ENCODE peak calls at places on chromosomes 7 and 10, in seven cellular contexts. D, A, T, L, X, W and R are unnamed samples. For H3K4me1, the result is how much of the 10 kb centered on the place peaks cover.

GRCh38 chr10:32961892-32962369 is 3.9 kb upstream of the ITGB1 start:
- DNase-seq in W (peak), T (no peak), A (no peak), D (no peak), X (peak), L (peak), R (peak)

GRCh38 chr7:44634187-44634838 is 27.9 kb downstream of the OGDH start:
- DNase-seq in X (peak), T (no peak), A (no peak), W (no peak), D (no peak), L (no peak), R (no peak)

GRCh38 chr7:149440222-149440621 is 20.6 kb downstream of the ZNF777 start:
- DNase-seq in W (no peak), L (no peak), D (no peak), X (peak), A (peak), T (no peak), R (no peak)

GRCh38 chr7:93715234-93715633 is 140.7 kb upstream of the CALCR start:
- DNase-seq in D (peak), A (peak), W (peak), T (peak), L (peak), X (peak), R (peak)

GRCh38 chr7:7557252-7557651 is 9.4 kb upstream of the MIOS start:
- DNase-seq in A (no peak), X (no peak), L (no peak), T (no peak), D (no peak), W (no peak), R (no peak)

GRCh38 chr10:61000769-61001730 is 57.1 kb upstream of the RHOBTB1 start:
- DNase-seq in W (peak), L (peak), A (peak), X (peak), D (peak), T (peak), R (peak)

GRCh38 chr10:14971867-14972448 is 12.8 kb downstream of the MEIG1 start:
- DNase-seq in W (peak), A (peak), T (peak), D (no peak), X (no peak), L (peak), R (peak)

GRCh38 chr7:137916980-137917645 is 70.3 kb upstream of the DGKI start:
- DNase-seq in X (no peak), W (no peak), T (no peak), A (no peak), D (no peak), L (peak), R (peak)

GRCh38 chr7:130006771-130007170 is 44.4 kb downstream of the ZC3HC1 start:
- DNase-seq in W (no peak), D (no peak), X (no peak), T (peak), A (no peak), L (no peak), R (no peak)

GRCh38 chr10:20737107-20737506 is 160.0 kb downstream of the NEBL start:
- DNase-seq in T (no peak), D (no peak), X (no peak), A (no peak), W (no peak), L (no peak), R (no peak)

GRCh38 chr10:100882681-100883321 is 30.0 kb upstream of the SLF2 start:
- DNase-seq in W (no peak), X (peak), A (no peak), D (no peak), T (no peak), L (peak), R (no peak)

GRCh38 chr7:100681491-100682227 is 8.1 kb downstream of the GNB2 start:
- DNase-seq in T (no peak), A (no peak), W (no peak), X (no peak), D (no peak), L (no peak), R (no peak)

GRCh38 chr10:110868981-110869380 is 2.7 kb upstream of the PDCD4 start:
- DNase-seq in A (no peak), D (no peak), T (no peak), L (no peak), W (no peak), X (no peak), R (no peak)

GRCh38 chr10:5858811-5859210 is 30.9 kb downstream of the ANKRD16 start:
- DNase-seq in D (no peak), T (no peak), A (no peak), L (no peak), W (no peak), X (no peak), R (no peak)

GRCh38 chr7:135856356-135857144 is 107.9 kb upstream of the FAM180A start:
- DNase-seq in W (peak), D (no peak), L (peak), T (no peak), A (no peak), X (peak), R (no peak)

GRCh38 chr10:128268015-128268722 is 141.9 kb upstream of the MKI67 start:
- DNase-seq in X (no peak), L (peak), D (peak), W (peak), A (peak), T (peak), R (peak)

GRCh38 chr7:14995774-14996173 is 93.2 kb upstream of the DGKB start:
- DNase-seq in T (no peak), X (no peak), A (no peak), D (no peak), W (no peak), L (no peak), R (no peak)

GRCh38 chr10:16690417-16690816 is 126.8 kb downstream of the RSU1 start:
- DNase-seq in X (no peak), D (no peak), L (no peak), W (no peak), T (no peak), A (no peak), R (no peak)

GRCh38 chr10:45419673-45420020 is 45.6 kb downstream of the ALOX5 start:
- DNase-seq in D (no peak), A (no peak), X (no peak), T (no peak), L (no peak), W (no peak), R (no peak)

GRCh38 chr10:100728928-100729876 is 16.2 kb upstream of the PAX2 start:
- DNase-seq in A (peak), D (no peak), X (peak), W (peak), T (peak), L (peak), R (peak)

GRCh38 chr10:119595715-119596515 is 849 bp downstream of the TIAL1 start:
- DNase-seq in W (peak), L (peak), T (peak), D (no peak), A (peak), X (peak), R (peak)

GRCh38 chr10:3147117-3147820 is 25.3 kb downstream of the PITRM1 start:
- DNase-seq in X (no peak), T (no peak), D (no peak), L (no peak), A (no peak), W (no peak), R (no peak)

GRCh38 chr10:61836888-61837747 is 64.4 kb upstream of the ARID5B start:
- DNase-seq in D (no peak), X (peak), W (no peak), A (no peak), L (peak), T (no peak), R (peak)

GRCh38 chr10:113987805-113988204 is 55.9 kb upstream of the ADRB1 start:
- DNase-seq in T (no peak), L (peak), D (no peak), W (peak), X (no peak), A (no peak), R (peak)

GRCh38 chr10:88995156-88995876 is 4.7 kb downstream of the FAS start:
- DNase-seq in X (no peak), A (no peak), T (no peak), W (no peak), D (no peak), L (no peak), R (no peak)

GRCh38 chr10:118839348-118839747 is 84.6 kb upstream of the CACUL1 start:
- DNase-seq in T (no peak), L (no peak), D (no peak), X (no peak), W (no peak), A (no peak), R (no peak)

GRCh38 chr10:124074471-124075109 is 18.8 kb downstream of the CHST15 start:
- DNase-seq in A (no peak), T (no peak), X (no peak), D (no peak), W (no peak), L (no peak), R (no peak)

GRCh38 chr10:8305871-8306652 is 251.6 kb downstream of the GATA3 start:
- DNase-seq in T (no peak), D (no peak), W (no peak), A (no peak), X (no peak), L (peak), R (peak)

GRCh38 chr10:63670291-63670898 is 149.2 kb downstream of the REEP3 start:
- DNase-seq in A (no peak), X (no peak), D (no peak), T (peak), L (no peak), W (peak), R (no peak)

GRCh38 chr10:75399461-75400162 is 2.0 kb downstream of the ZNF503 start:
- DNase-seq in D (peak), W (peak), T (peak), X (peak), L (peak), A (peak), R (peak)

GRCh38 chr10:2005546-2005945 is 268.2 kb upstream of the ADARB2 start:
- DNase-seq in T (no peak), X (no peak), W (no peak), L (no peak), A (no peak), D (no peak), R (no peak)

GRCh38 chr7:103772171-103772570 is 217.3 kb downstream of the RELN start:
- DNase-seq in D (no peak), A (no peak), X (no peak), W (peak), L (no peak), T (no peak), R (no peak)

GRCh38 chr7:113394856-113395255 is 276.5 kb upstream of the SMIM30 start:
- DNase-seq in A (peak), D (no peak), W (peak), T (peak), L (no peak), X (no peak), R (no peak)

GRCh38 chr7:15323545-15323944 is 238.3 kb downstream of the AGMO start:
- DNase-seq in L (no peak), D (no peak), T (no peak), A (no peak), X (no peak), W (no peak), R (no peak)

GRCh38 chr7:98836811-98837631 is 32.8 kb downstream of the TMEM130 start:
- DNase-seq in X (peak), L (no peak), W (peak), D (peak), A (peak), T (peak), R (peak)

GRCh38 chr10:113029055-113029440 is 79.0 kb downstream of the TCF7L2 start:
- DNase-seq in T (no peak), W (no peak), L (peak), X (no peak), A (no peak), D (no peak), R (no peak)

GRCh38 chr10:110834622-110835219 is 37.0 kb upstream of the PDCD4 start:
- DNase-seq in L (peak), A (no peak), T (peak), X (no peak), D (peak), W (peak), R (no peak)

DNA sequence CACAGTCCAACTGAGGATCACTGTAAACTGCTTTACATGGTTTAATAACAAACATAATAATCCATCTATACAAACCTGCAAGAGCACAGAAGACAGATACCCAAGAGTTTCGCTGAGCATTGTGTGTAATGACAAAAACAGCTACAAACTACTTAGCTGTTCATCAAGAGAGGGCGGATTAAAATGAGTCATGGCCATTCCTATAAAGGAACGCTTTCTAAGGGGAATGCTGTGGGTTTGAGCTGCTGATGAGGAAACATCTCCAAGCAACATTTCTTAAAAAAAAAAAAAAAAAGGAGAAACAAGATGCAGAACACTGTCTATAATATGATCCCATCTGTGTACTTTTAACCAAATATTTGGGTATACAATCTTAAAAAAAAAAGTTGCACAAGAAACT is 33.8 kb downstream of the VOPP1 start:
- DNase-seq in T (no peak), L (peak), D (no peak), X (peak), A (no peak), W (no peak), R (peak)
- H3K4me1 ChIP-seq in T (under half), L (under half), D (under half), X (under half), A (under half), W (under half), R (under half)

GRCh38 chr10:43202657-43203490 is 64.0 kb downstream of the RASGEF1A start:
- DNase-seq in T (peak), X (no peak), L (no peak), D (no peak), A (peak), W (peak), R (no peak)

GRCh38 chr10:43199684-43200537 is 61.7 kb downstream of the CSGALNACT2 start:
- DNase-seq in D (no peak), T (peak), L (no peak), W (no peak), X (no peak), A (no peak), R (no peak)

GRCh38 chr10:43202224-43202656 is 64.0 kb downstream of the CSGALNACT2 start:
- DNase-seq in W (peak), T (peak), X (no peak), D (no peak), A (peak), L (peak), R (no peak)

GRCh38 chr10:43200538-43201390 is 62.5 kb downstream of the CSGALNACT2 start:
- DNase-seq in L (no peak), W (no peak), T (no peak), A (no peak), X (no peak), D (no peak), R (no peak)

DNA sequence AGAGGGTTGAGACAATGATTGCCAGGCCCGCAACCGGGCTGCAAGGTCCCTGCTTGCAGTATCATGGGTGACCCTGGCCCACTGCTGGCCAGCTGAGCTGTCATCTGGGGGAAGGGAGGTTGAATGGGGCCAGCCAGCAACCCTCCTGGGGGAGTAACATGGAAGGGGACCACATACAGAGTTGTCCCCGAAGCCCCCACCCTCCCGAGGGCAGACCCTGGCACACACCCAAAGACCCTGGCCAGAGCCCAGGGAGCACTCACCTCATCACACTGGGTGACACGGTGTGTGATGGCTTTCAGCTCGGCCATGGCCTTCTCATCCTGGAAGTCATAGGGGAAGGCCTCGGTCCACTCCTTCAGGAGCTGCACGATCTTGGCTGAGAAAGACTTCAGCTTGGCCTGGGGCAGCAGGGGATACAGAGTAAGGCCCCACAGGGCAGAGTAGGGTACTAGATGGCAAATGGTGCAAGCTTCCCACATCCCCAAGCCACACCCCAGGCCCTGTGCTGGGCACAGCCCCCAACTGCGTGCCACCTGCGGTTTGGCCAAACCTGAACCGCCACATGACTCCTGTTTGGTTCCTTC is 63.4 kb downstream of the CSGALNACT2 start:
- DNase-seq in W (no peak), X (no peak), D (no peak), T (peak), A (peak), L (no peak), R (no peak)
- H3K18ac ChIP-seq in W (no peak), X (no peak), D (peak), T (no peak), A (no peak), L (no peak), R (no peak)

GRCh38 chr7:128359939-128360338 is 1.6 kb downstream of the PRRT4 start:
- DNase-seq in T (no peak), A (no peak), L (no peak), W (no peak), D (no peak), X (no peak), R (no peak)

GRCh38 chr7:128363261-128363721 is 1.8 kb upstream of the PRRT4 start:
- DNase-seq in X (no peak), A (no peak), W (no peak), L (no peak), D (no peak), T (no peak), R (no peak)

GRCh38 chr7:128364166-128364565 is 2.7 kb upstream of the PRRT4 start:
- DNase-seq in T (no peak), A (no peak), X (no peak), W (no peak), D (no peak), L (no peak), R (no peak)

GRCh38 chr7:128361463-128362441 is at the start of gene PRRT4:
- DNase-seq in X (no peak), W (peak), D (no peak), T (no peak), L (peak), A (peak), R (peak)

DNA sequence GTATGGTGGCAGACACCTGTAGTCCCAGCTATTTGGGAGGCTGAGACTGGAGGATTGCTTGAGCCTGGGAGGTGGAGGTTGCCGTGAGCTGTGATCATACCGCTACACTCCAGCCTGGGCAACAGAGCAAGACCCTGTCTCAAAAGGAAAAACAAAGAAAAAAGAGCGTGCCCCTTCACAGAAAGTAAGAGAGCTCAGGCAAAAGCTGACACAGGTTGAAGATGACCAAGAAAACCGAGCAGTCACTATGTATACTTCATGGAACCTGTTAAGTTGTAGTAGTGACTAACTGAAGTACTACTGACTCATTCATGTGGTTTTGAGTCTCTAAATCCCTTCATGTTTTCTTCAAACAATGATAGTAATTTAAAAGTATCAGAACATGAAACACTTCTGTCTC is 1.2 kb upstream of the PRRT4 start:
- DNase-seq in T (no peak), L (peak), W (no peak), D (no peak), X (peak), A (no peak), R (no peak)
- H3K4me1 ChIP-seq in T (under half), L (under half), W (under half), D (under half), X (under half), A (under half), R (under half)

DNA sequence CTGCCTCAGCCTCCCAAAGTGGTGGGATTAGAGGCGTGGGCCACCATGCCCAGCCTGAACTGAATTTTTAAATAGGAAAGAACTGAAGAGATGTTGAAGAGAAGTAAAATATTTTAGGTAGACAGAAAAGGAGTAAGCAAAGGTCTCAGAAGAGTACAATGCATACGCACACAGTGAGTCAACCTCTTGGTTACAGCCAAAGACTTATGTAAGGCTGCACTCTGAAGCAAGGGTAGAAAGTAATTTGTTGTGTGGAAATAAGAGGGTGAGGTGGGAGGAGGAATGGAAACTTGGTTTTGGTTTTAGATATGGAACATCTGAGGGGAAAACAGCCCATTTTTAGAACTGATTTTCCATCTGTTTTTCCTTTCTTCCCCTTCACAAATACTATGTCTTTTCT is 17.6 kb downstream of the KRIT1 start:
- DNase-seq in X (peak), D (no peak), A (no peak), T (no peak), L (no peak), W (no peak), R (no peak)
- H3K18ac ChIP-seq in X (no peak), D (no peak), A (no peak), T (no peak), L (no peak), W (no peak), R (no peak)

GRCh38 chr10:79241629-79241989 is 105.7 kb upstream of the PPIF start:
- DNase-seq in A (no peak), D (no peak), L (no peak), W (no peak), T (no peak), X (no peak), R (no peak)
- H3K4me1 ChIP-seq in A (under half), D (half or more), L (half or more), W (under half), T (under half), X (under half), R (half or more)

DNA sequence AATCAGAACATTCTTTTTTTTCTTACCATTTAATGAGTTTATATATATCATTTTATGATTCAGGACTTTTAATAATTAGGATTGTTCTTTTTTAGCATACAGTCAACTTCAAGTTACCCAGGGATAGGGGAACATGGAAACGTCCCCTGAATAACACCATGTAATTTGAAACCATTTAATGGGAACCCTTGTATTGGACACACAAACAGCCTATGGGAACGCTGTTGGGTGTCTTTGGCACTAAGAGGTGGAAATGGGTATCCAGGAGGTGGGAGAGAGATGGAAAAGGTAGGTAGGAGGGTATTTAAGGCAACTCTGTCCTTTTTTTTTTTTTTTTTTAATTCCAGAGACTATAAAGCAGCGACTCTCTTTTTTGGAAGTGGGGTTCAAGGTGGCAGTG is 2.6 kb downstream of the LUC7L2 start:
- DNase-seq in L (no peak), X (peak), T (no peak), A (no peak), D (no peak), W (peak), R (no peak)
- H3K18ac ChIP-seq in L (no peak), X (no peak), T (no peak), A (no peak), D (no peak), W (no peak), R (no peak)

GRCh38 chr10:122140941-122141623 is 130.0 kb upstream of the BTBD16 start:
- DNase-seq in L (peak), W (peak), D (no peak), X (peak), T (no peak), A (no peak), R (peak)
- H3K4me1 ChIP-seq in L (under half), W (under half), D (under half), X (under half), T (under half), A (under half), R (under half)